ENCODE peak calls at places on chromosomes 1 and 21, in five cellular contexts. Q, H, S, E and W are unnamed samples.
A peak's percentile ranks its signal among the peaks of the same experiment; 100 is the strongest.

GRCh38 chr1:22731924-22732522 is 21.4 kb downstream of the EPHB2 start:
- DNase-seq in Q (peak; percentile 50), H (no peak), S (peak; percentile 21), E (no peak), W (no peak)

GRCh38 chr1:94025383-94026340 is 95.3 kb downstream of the ABCA4 start:
- DNase-seq in Q (peak; percentile 68), H (peak; percentile 70), S (no peak), E (no peak), W (peak; percentile 77)

GRCh38 chr1:178055779-178056471 is 38.0 kb upstream of the RASAL2 start:
- DNase-seq in Q (peak; percentile 45), H (peak; percentile 23), S (peak; percentile 17), E (no peak), W (peak; percentile 37)

GRCh38 chr1:175262646-175263045 is 70.1 kb upstream of the KIAA0040 start:
- DNase-seq in Q (no peak), H (no peak), S (no peak), E (no peak), W (no peak)

GRCh38 chr1:211648336-211648735 is 27.1 kb downstream of the NEK2 start:
- DNase-seq in Q (no peak), H (peak; percentile 59), S (no peak), E (no peak), W (peak; percentile 44)

GRCh38 chr21:44462834-44463200 is 7.5 kb downstream of the LRRC3 start:
- DNase-seq in Q (no peak), H (no peak), S (no peak), E (no peak), W (no peak)

GRCh38 chr1:78177708-78178270 is 132.0 kb downstream of the GIPC2 start:
- DNase-seq in Q (no peak), H (no peak), S (no peak), E (no peak), W (no peak)

GRCh38 chr21:42291003-42291750 is 24.0 kb downstream of the TFF3 start:
- DNase-seq in Q (no peak), H (no peak), S (no peak), E (no peak), W (no peak)

GRCh38 chr1:29330856-29331255 is 94.5 kb downstream of the PTPRU start:
- DNase-seq in Q (no peak), H (no peak), S (no peak), E (no peak), W (no peak)

GRCh38 chr1:53061859-53062714 is at the start of gene PODN:
- DNase-seq in Q (peak; percentile 64), H (peak; percentile 44), S (no peak), E (no peak), W (no peak)

GRCh38 chr1:145759713-145760112 is 40.4 kb downstream of the CD160 start:
- DNase-seq in Q (no peak), H (no peak), S (no peak), E (no peak), W (no peak)

GRCh38 chr1:164801791-164802572 is 243.0 kb downstream of the PBX1 start:
- DNase-seq in Q (peak; percentile 56), H (no peak), S (no peak), E (no peak), W (no peak)

GRCh38 chr1:87115317-87115885 is 201.0 kb downstream of the HS2ST1 start:
- DNase-seq in Q (no peak), H (peak; percentile 94), S (no peak), E (no peak), W (peak; percentile 49)

GRCh38 chr21:16079830-16080229 is 350.0 kb downstream of the USP25 start:
- DNase-seq in Q (no peak), H (peak; percentile 84), S (no peak), E (no peak), W (no peak)

GRCh38 chr1:167517535-167518330 is 596 bp downstream of the CD247 start:
- DNase-seq in Q (no peak), H (no peak), S (no peak), E (no peak), W (peak; percentile 62)

GRCh38 chr1:159790237-159790917 is 9.6 kb downstream of the DUSP23 start:
- DNase-seq in Q (peak; percentile 63), H (no peak), S (peak; percentile 46), E (no peak), W (no peak)

GRCh38 chr1:218351617-218352438 is 6.7 kb downstream of the TGFB2 start:
- DNase-seq in Q (peak; percentile 46), H (peak; percentile 86), S (peak; percentile 35), E (no peak), W (no peak)

GRCh38 chr1:29722598-29722997 is 486.3 kb downstream of the PTPRU start:
- DNase-seq in Q (no peak), H (no peak), S (no peak), E (no peak), W (no peak)

GRCh38 chr1:237932806-237933205 is 42.1 kb upstream of the ZP4 start:
- DNase-seq in Q (no peak), H (peak; percentile 84), S (no peak), E (peak; percentile 78), W (no peak)

GRCh38 chr21:31255846-31256395 is 88.1 kb downstream of the TIAM1 start:
- DNase-seq in Q (no peak), H (no peak), S (no peak), E (no peak), W (no peak)

GRCh38 chr1:37473431-37474050 is 839 bp upstream of the ZC3H12A start:
- DNase-seq in Q (no peak), H (peak; percentile 37), S (no peak), E (no peak), W (no peak)

GRCh38 chr1:227330279-227330678 is 12.0 kb upstream of the CDC42BPA start:
- DNase-seq in Q (no peak), H (no peak), S (no peak), E (no peak), W (no peak)
- TF ChIP-seq EZH2 in Q (no peak), H (no peak), S (no peak), E (no peak), W (no peak)

GRCh38 chr21:28066051-28066450 is 926.6 kb downstream of the LTN1 start:
- DNase-seq in Q (no peak), H (no peak), S (peak; percentile 66), E (no peak), W (no peak)
- H2AFZ ChIP-seq in Q (no peak overlapping the region), H (no peak overlapping the region), S (no peak overlapping the region), E (no peak overlapping the region), W (no peak overlapping the region)

GRCh38 chr1:155079487-155080249 is 1.0 kb downstream of the EFNA3 start:
- DNase-seq in Q (peak; percentile 46), H (no peak), S (no peak), E (no peak), W (no peak)
- TF ChIP-seq EZH2 in Q (peak; percentile 92), H (peak; percentile 99), S (peak; percentile 31), E (peak; percentile 86), W (peak; percentile 67)

GRCh38 chr1:180933141-180933540 is 20.4 kb downstream of the KIAA1614 start:
- DNase-seq in Q (no peak), H (no peak), S (no peak), E (no peak), W (no peak)
- H2AFZ ChIP-seq in Q (no peak overlapping the region), H (no peak overlapping the region), S (no peak overlapping the region), E (no peak overlapping the region), W (no peak overlapping the region)

DNA sequence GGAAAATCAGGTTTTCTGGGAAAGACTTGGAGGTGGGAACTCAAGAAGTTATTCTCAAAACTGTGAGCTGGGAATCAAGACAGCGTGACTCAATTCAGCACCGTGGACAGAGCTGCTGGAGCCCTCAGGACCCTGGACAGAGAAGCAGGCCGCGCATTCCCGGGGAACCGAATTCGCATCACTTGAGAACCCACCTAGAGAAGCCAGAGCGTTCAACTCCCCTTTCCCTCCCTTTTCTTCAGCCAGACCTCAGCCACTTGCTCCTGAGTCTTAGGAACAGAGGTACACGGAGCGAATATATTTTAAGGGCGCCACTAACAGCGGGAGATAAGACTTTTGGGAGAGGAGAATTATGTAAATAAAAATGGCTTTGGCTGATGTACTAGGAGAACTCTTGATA is 2.0 kb upstream of the LIN28A start:
- DNase-seq in Q (peak; percentile 92), H (peak; percentile 62), S (peak; percentile 55), E (no peak), W (peak; percentile 71)
- TF ChIP-seq EZH2 in Q (no peak), H (peak; percentile 69), S (no peak), E (no peak), W (no peak)